ENCODE peak calls at places on chromosomes 12 and 14, in four cellular contexts. One of them, this sample, is unnamed.

GRCh38 chr12:105493091-105493615 is 162.7 kb downstream of the C12orf75 start:
- DNase-seq in GM12878: no peak
- DNase-seq in K562: no peak
- DNase-seq in HepG2: no peak
- DNase-seq in this sample: no peak

GRCh38 chr12:62346817-62347216 is 86.6 kb downstream of the USP15 start:
- DNase-seq in GM12878: no peak
- DNase-seq in K562: no peak
- DNase-seq in HepG2: no peak
- DNase-seq in this sample: no peak

GRCh38 chr12:78120866-78121590 is 290.3 kb downstream of the NAV3 start:
- DNase-seq in GM12878: no peak
- DNase-seq in K562: no peak
- DNase-seq in HepG2: no peak
- DNase-seq in this sample: peak; percentile 33

GRCh38 chr12:53480425-53481107 is 18.7 kb downstream of the MAP3K12 start:
- DNase-seq in GM12878: no peak
- DNase-seq in K562: no peak
- DNase-seq in HepG2: no peak
- DNase-seq in this sample: no peak

GRCh38 chr14:33943081-33943480 is 7.8 kb downstream of the EGLN3 start:
- DNase-seq in GM12878: no peak
- DNase-seq in K562: no peak
- DNase-seq in HepG2: no peak
- DNase-seq in this sample: no peak

GRCh38 chr12:68200854-68201253 is 24.8 kb downstream of the IL26 start:
- DNase-seq in GM12878: no peak
- DNase-seq in K562: no peak
- DNase-seq in HepG2: no peak
- DNase-seq in this sample: no peak

GRCh38 chr12:7512528-7512927 is 9.0 kb upstream of the CD163 start:
- DNase-seq in GM12878: no peak
- DNase-seq in K562: no peak
- DNase-seq in HepG2: peak; percentile 51
- DNase-seq in this sample: peak; percentile 38

GRCh38 chr14:104096318-104096717 is 10.8 kb downstream of the ASPG start:
- DNase-seq in GM12878: no peak
- DNase-seq in K562: no peak
- DNase-seq in HepG2: no peak
- DNase-seq in this sample: no peak

GRCh38 chr14:101925152-101925551 is 39.2 kb upstream of the DYNC1H1 start:
- DNase-seq in GM12878: no peak
- DNase-seq in K562: no peak
- DNase-seq in HepG2: no peak
- DNase-seq in this sample: no peak

GRCh38 chr14:101475468-101476257 is 85.6 kb upstream of the DIO3 start:
- DNase-seq in GM12878: no peak
- DNase-seq in K562: no peak
- DNase-seq in HepG2: peak; percentile 29
- DNase-seq in this sample: no peak

GRCh38 chr12:29396774-29397173 is 15.8 kb upstream of the ERGIC2 start:
- DNase-seq in GM12878: no peak
- DNase-seq in K562: no peak
- DNase-seq in HepG2: no peak
- DNase-seq in this sample: no peak

GRCh38 chr12:116595186-116595585 is 36.0 kb downstream of the MAP1LC3B2 start:
- DNase-seq in GM12878: no peak
- DNase-seq in K562: no peak
- DNase-seq in HepG2: no peak
- DNase-seq in this sample: no peak

GRCh38 chr14:36091096-36091495 is 85.4 kb downstream of the PTCSC3 start:
- DNase-seq in GM12878: peak; percentile 23
- DNase-seq in K562: no peak
- DNase-seq in HepG2: peak; percentile 98
- DNase-seq in this sample: peak; percentile 19

GRCh38 chr12:50006754-50007442 is 18.4 kb downstream of the RACGAP1 start:
- DNase-seq in GM12878: no peak
- DNase-seq in K562: no peak
- DNase-seq in HepG2: no peak
- DNase-seq in this sample: no peak

GRCh38 chr14:53640695-53641094 is 315.9 kb downstream of the BMP4 start:
- DNase-seq in GM12878: no peak
- DNase-seq in K562: no peak
- DNase-seq in HepG2: no peak
- DNase-seq in this sample: no peak

GRCh38 chr12:49198431-49199155 is 9.7 kb upstream of the TUBA1A start:
- DNase-seq in GM12878: no peak
- DNase-seq in K562: no peak
- DNase-seq in HepG2: no peak
- DNase-seq in this sample: no peak

GRCh38 chr12:94235894-94236293 is 87.5 kb downstream of the PLXNC1 start:
- DNase-seq in GM12878: no peak
- DNase-seq in K562: no peak
- DNase-seq in HepG2: no peak
- DNase-seq in this sample: no peak

GRCh38 chr14:69574266-69574953 is at the start of gene CCDC177:
- DNase-seq in GM12878: no peak
- DNase-seq in K562: peak; percentile 58
- DNase-seq in HepG2: peak; percentile 28
- DNase-seq in this sample: peak; percentile 21

GRCh38 chr12:82412246-82412645 is 53.9 kb downstream of the METTL25 start:
- DNase-seq in GM12878: no peak
- DNase-seq in K562: no peak
- DNase-seq in HepG2: no peak
- DNase-seq in this sample: no peak

GRCh38 chr14:64971890-64972785 is at the start of gene RAB15:
- DNase-seq in GM12878: no peak
- DNase-seq in K562: peak; percentile 44
- DNase-seq in HepG2: no peak
- DNase-seq in this sample: no peak

GRCh38 chr12:120413901-120414695 is 23.8 kb upstream of the COX6A1 start:
- DNase-seq in GM12878: no peak
- DNase-seq in K562: peak; percentile 8
- DNase-seq in HepG2: no peak
- DNase-seq in this sample: no peak

GRCh38 chr12:49980501-49981158 is 7.9 kb downstream of the AQP6 start:
- DNase-seq in GM12878: no peak
- DNase-seq in K562: peak; percentile 42
- DNase-seq in HepG2: peak; percentile 51
- DNase-seq in this sample: no peak

GRCh38 chr12:75982974-75983660 is 48.5 kb downstream of the PHLDA1 start:
- DNase-seq in GM12878: no peak
- DNase-seq in K562: no peak
- DNase-seq in HepG2: no peak
- DNase-seq in this sample: no peak

GRCh38 chr12:68608191-68608590 is 2.5 kb upstream of the RAP1B start:
- DNase-seq in GM12878: no peak
- DNase-seq in K562: no peak
- DNase-seq in HepG2: no peak
- DNase-seq in this sample: no peak

GRCh38 chr12:12979731-12980259 is 20.3 kb downstream of the HEBP1 start:
- DNase-seq in GM12878: no peak
- DNase-seq in K562: no peak
- DNase-seq in HepG2: no peak
- DNase-seq in this sample: no peak

GRCh38 chr12:113863455-113863845 is 102.7 kb downstream of the RBM19 start:
- DNase-seq in GM12878: no peak
- DNase-seq in K562: peak; percentile 44
- DNase-seq in HepG2: no peak
- DNase-seq in this sample: no peak

GRCh38 chr14:68373847-68374582 is 418.9 kb downstream of the ZFP36L1 start:
- DNase-seq in GM12878: no peak
- DNase-seq in K562: no peak
- DNase-seq in HepG2: no peak
- DNase-seq in this sample: no peak

GRCh38 chr12:27814411-27814810 is 34.4 kb upstream of the MANSC4 start:
- DNase-seq in GM12878: no peak
- DNase-seq in K562: no peak
- DNase-seq in HepG2: no peak
- DNase-seq in this sample: no peak

GRCh38 chr14:91835920-91836843 is 31.2 kb downstream of the TC2N start:
- DNase-seq in GM12878: no peak
- DNase-seq in K562: peak; percentile 89
- DNase-seq in HepG2: no peak
- DNase-seq in this sample: peak; percentile 56

GRCh38 chr12:27057543-27057942 is 24.8 kb downstream of the C12orf71 start:
- DNase-seq in GM12878: no peak
- DNase-seq in K562: no peak
- DNase-seq in HepG2: no peak
- DNase-seq in this sample: no peak

GRCh38 chr12:4664111-4664510 is 15.2 kb downstream of the NDUFA9 start:
- DNase-seq in GM12878: no peak
- DNase-seq in K562: no peak
- DNase-seq in HepG2: no peak
- DNase-seq in this sample: no peak
- TF ChIP-seq ZBTB33 in GM12878: no peak
- TF ChIP-seq ZBTB33 in K562: no peak
- TF ChIP-seq ZBTB33 in HepG2: no peak
- TF ChIP-seq ZBTB33 in this sample: no peak

GRCh38 chr12:6492838-6493579 is at the start of gene MRPL51:
- DNase-seq in GM12878: peak; percentile 72
- DNase-seq in K562: peak; percentile 89
- DNase-seq in HepG2: peak; percentile 90
- DNase-seq in this sample: peak; percentile 87
- TF ChIP-seq EZH2 in GM12878: no peak
- TF ChIP-seq EZH2 in K562: no peak
- TF ChIP-seq EZH2 in HepG2: no peak
- TF ChIP-seq EZH2 in this sample: no peak

GRCh38 chr12:96020314-96021003 is 14.9 kb downstream of the LTA4H start:
- DNase-seq in GM12878: peak; percentile 19
- DNase-seq in K562: no peak
- DNase-seq in HepG2: no peak
- DNase-seq in this sample: no peak
- H3K4me2 ChIP-seq in GM12878: peak overlapping the region; percentile 72
- H3K4me2 ChIP-seq in K562: no peak overlapping the region
- H3K4me2 ChIP-seq in HepG2: no peak overlapping the region
- H3K4me2 ChIP-seq in this sample: no peak overlapping the region

DNA sequence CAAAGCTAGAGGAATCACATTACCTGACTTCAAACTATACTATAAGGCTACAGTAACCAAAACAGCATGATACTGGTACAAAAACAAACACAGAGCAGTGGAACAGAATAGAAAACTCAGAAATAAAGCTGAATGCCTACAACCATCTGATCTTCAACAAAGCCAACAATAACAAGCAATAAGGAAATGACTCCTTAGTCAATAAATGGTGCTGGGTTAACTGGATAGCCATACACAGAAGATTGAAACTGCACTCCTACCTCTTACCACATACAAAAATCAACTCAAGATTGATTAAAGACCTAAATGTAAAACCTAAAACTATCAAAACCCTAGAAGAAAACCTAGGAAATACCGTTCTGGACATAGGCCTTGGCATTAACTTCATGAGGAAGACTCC is 182.6 kb upstream of the CNOT2 start:
- DNase-seq in GM12878: no peak
- DNase-seq in K562: no peak
- DNase-seq in HepG2: no peak
- DNase-seq in this sample: no peak
- TF ChIP-seq ZBTB33 in GM12878: no peak
- TF ChIP-seq ZBTB33 in K562: no peak
- TF ChIP-seq ZBTB33 in HepG2: no peak
- TF ChIP-seq ZBTB33 in this sample: no peak

GRCh38 chr14:105168093-105168420 is 519 bp downstream of the JAG2 start:
- DNase-seq in GM12878: no peak
- DNase-seq in K562: peak; percentile 56
- DNase-seq in HepG2: no peak
- DNase-seq in this sample: no peak
- TF ChIP-seq EZH2 in GM12878: no peak
- TF ChIP-seq EZH2 in K562: no peak
- TF ChIP-seq EZH2 in HepG2: no peak
- TF ChIP-seq EZH2 in this sample: no peak

GRCh38 chr14:20988717-20989116 is 1.1 kb upstream of the METTL17 start:
- DNase-seq in GM12878: no peak
- DNase-seq in K562: no peak
- DNase-seq in HepG2: no peak
- DNase-seq in this sample: no peak
- H3K4me2 ChIP-seq in GM12878: peak overlapping the region; percentile 80
- H3K4me2 ChIP-seq in K562: peak overlapping the region; percentile 92
- H3K4me2 ChIP-seq in HepG2: peak overlapping the region; percentile 77
- H3K4me2 ChIP-seq in this sample: peak overlapping the region; percentile 80

DNA sequence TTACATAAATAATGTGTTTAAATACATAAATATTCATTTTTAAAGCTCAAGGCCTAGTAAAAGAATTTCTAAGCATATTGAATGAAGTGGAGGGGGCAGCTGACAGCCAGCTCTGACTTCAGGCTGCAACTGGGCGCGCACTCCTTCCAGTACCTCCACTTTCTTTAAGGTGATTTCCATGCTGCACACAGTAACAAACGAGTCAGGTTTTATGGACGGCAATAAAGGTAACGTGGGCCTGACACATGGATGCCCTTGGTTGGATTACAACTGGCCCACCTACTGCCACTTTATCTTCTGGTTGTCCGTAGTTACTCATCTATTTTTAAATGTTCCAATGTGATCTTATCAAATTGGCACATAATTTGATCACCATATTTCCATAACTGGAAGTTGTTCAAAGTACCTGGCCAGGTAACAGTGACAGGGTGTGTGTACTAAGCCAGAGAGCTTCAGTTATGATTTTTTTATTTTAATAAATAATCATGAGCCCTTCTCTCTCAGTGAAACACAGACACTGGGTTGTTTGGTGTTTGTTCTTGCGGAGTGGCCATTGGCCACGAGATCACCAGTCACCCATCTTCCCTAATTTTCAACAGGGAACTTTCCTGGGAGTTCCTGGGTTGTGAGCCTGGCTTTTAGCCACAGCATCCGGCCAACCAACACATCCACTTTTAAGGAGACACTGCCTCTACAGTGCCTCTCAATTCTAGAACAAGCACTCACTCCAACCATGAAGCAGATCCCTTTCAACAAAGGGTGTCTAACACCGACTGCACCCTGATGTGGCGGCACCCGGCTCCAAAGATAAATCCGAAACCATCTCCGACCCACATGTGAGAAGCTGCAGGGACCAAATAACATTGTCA is 50.2 kb downstream of the FOXN3 start:
- DNase-seq in GM12878: no peak
- DNase-seq in K562: no peak
- DNase-seq in HepG2: no peak
- DNase-seq in this sample: no peak
- TF ChIP-seq ZBTB33 in GM12878: no peak
- TF ChIP-seq ZBTB33 in K562: no peak
- TF ChIP-seq ZBTB33 in HepG2: no peak
- TF ChIP-seq ZBTB33 in this sample: no peak